ENCODE peak calls at places on chromosomes 13 and 19, in ten cellular contexts. B is mesendoderm, O is fibroblast of lung, G is upper lobe of right lung, D is right atrium auricular region, E is psoas muscle, T is AG10803, L is fibroblast of pulmonary artery, S is cardiac muscle cell, A is pancreas. K is an unnamed sample.

GRCh38 chr13:80901111-80902014 is 560.4 kb upstream of the SPRY2 start:
- DNase-seq in B (no peak), O (no peak), G (no peak), D (no peak), E (no peak), T (no peak), L (peak; percentile 80), S (peak; percentile 82), A (no peak), K (no peak)

GRCh38 chr19:1945899-1946298 is 4.9 kb downstream of the CSNK1G2 start:
- DNase-seq in B (peak; percentile 85), O (peak; percentile 7), G (peak; percentile 72), D (no peak), E (peak; percentile 49), T (peak; percentile 33), L (peak; percentile 25), S (peak; percentile 29), A (peak; percentile 28), K (peak; percentile 64)

GRCh38 chr19:3183721-3184641 is 1.7 kb upstream of the NCLN start:
- DNase-seq in B (no peak), O (no peak), G (no peak), D (no peak), E (no peak), T (no peak), L (no peak), S (no peak), A (no peak), K (no peak)

GRCh38 chr13:41648314-41648935 is 191.1 kb downstream of the RGCC start:
- DNase-seq in B (peak; percentile 30), O (peak; percentile 86), G (no peak), D (no peak), E (no peak), T (peak; percentile 46), L (peak; percentile 86), S (peak; percentile 62), A (no peak), K (no peak)

GRCh38 chr19:29260477-29261317 is 47.7 kb upstream of the UQCRFS1 start:
- DNase-seq in B (peak; percentile 69), O (no peak), G (no peak), D (no peak), E (peak; percentile 29), T (peak; percentile 22), L (peak; percentile 27), S (peak; percentile 40), A (no peak), K (peak; percentile 55)

GRCh38 chr19:13748169-13748884 is 16.0 kb upstream of the MRI1 start:
- DNase-seq in B (peak; percentile 40), O (peak; percentile 63), G (no peak), D (peak; percentile 63), E (no peak), T (peak; percentile 36), L (peak; percentile 56), S (peak; percentile 53), A (no peak), K (no peak)

GRCh38 chr13:73870970-73871935 is 263.0 kb downstream of the KLF12 start:
- DNase-seq in B (peak; percentile 75), O (peak; percentile 96), G (no peak), D (no peak), E (no peak), T (peak; percentile 45), L (peak; percentile 94), S (peak; percentile 93), A (no peak), K (no peak)

GRCh38 chr13:25286969-25287961 is at the start of gene MTMR6:
- DNase-seq in B (peak; percentile 91), O (peak; percentile 80), G (peak; percentile 97), D (peak; percentile 94), E (peak; percentile 92), T (peak; percentile 82), L (peak; percentile 88), S (peak; percentile 91), A (peak; percentile 89), K (peak; percentile 95)

GRCh38 chr13:68176486-68176885 is 946.4 kb upstream of the PCDH9 start:
- DNase-seq in B (no peak), O (peak; percentile 89), G (no peak), D (no peak), E (no peak), T (peak; percentile 1), L (peak; percentile 73), S (peak; percentile 47), A (no peak), K (no peak)

GRCh38 chr13:36130542-36131214 is 504 bp downstream of the DCLK1 start:
- DNase-seq in B (peak; percentile 48), O (no peak), G (peak; percentile 70), D (peak; percentile 66), E (peak; percentile 39), T (no peak), L (no peak), S (peak; percentile 33), A (no peak), K (peak; percentile 39)

GRCh38 chr19:43767818-43768217 is 13.0 kb downstream of the KCNN4 start:
- DNase-seq in B (no peak), O (no peak), G (no peak), D (no peak), E (no peak), T (no peak), L (no peak), S (no peak), A (no peak), K (no peak)

GRCh38 chr13:26037302-26037701 is 14.5 kb downstream of the SHISA2 start:
- DNase-seq in B (peak; percentile 84), O (no peak), G (no peak), D (no peak), E (no peak), T (no peak), L (no peak), S (peak; percentile 43), A (no peak), K (peak; percentile 45)

DNA sequence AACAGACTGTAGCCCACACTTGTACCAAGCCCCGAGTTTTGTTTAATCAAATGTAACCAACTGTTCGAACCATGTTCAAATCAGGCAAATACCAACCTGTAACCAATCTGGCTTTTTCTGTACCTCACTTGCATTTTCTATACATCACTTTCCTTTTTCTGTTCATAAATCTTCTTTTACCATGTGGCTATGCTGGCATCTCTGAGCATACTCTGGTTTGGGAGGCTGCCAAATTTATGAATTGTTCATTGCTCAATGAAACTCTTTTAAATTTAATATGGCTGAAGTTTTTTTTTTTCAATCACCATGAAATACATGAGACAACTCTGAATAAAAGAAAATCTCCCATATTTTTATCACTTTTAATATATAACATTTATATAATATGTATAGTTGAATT is 256.1 kb downstream of the SLITRK6 start:
- DNase-seq in B (no peak), O (peak; percentile 11), G (no peak), D (no peak), E (no peak), T (no peak), L (peak; percentile 44), S (peak; percentile 47), A (no peak), K (no peak)
- H3K4me3 ChIP-seq in B (no peak overlapping the region), O (no peak overlapping the region), G (no peak overlapping the region), D (no peak overlapping the region), E (no peak overlapping the region), T (no peak overlapping the region), L (no peak overlapping the region), S (no peak overlapping the region), A (no peak overlapping the region), K (no peak overlapping the region)

DNA sequence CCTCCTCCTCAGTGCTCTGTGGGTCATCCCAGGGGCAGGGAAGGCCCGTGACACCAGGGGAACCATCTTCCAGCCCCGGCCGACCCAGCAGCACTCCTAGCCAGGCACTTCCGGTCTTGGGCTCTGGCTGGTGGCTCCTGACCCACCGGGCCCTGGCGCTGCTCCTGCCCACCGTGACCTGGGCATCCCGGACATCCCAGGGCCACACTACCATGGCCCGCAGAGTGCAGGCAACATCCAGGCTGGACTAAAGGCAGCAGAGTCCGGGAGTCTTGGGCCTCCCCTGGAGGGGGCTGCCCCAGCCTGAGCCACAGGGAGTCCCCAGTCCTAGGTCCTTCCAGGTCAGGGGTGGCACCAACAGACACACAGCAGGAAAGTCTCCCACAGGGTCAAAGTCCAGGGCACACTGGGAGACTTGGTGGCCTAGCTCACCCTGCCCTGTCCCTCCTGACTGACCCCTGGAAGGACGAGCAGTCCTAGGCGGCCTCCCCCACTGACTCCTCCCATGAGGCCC is 10.8 kb downstream of the LSM4 start:
- DNase-seq in B (no peak), O (no peak), G (no peak), D (no peak), E (no peak), T (no peak), L (no peak), S (no peak), A (no peak), K (no peak)
- H3K4me3 ChIP-seq in B (no peak overlapping the region), O (no peak overlapping the region), G (no peak overlapping the region), D (no peak overlapping the region), E (no peak overlapping the region), T (no peak overlapping the region), L (no peak overlapping the region), S (no peak overlapping the region), A (no peak overlapping the region), K (no peak overlapping the region)

DNA sequence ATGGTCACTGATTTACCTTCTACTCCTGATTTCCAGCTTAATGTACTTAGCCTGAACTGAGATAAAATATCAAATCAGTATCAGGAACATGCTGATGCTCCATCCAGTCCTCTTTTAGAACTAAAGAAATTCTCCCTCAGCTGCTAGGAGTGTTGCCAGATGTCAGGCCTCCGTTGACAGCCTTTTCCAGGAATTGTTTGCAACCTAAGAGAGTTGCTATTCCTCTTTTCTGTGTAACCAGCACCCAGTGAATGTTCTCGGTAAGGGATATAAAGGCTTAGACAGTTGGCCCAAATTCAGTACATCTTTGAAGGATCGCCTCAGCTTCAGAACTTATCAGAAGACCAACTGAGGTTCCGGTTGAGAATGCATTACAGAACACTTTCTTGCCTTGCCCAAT is 559.0 kb downstream of the PCDH17 start:
- DNase-seq in B (no peak), O (no peak), G (no peak), D (no peak), E (no peak), T (no peak), L (peak; percentile 24), S (no peak), A (no peak), K (no peak)
- H3K4me3 ChIP-seq in B (no peak overlapping the region), O (no peak overlapping the region), G (no peak overlapping the region), D (no peak overlapping the region), E (no peak overlapping the region), T (no peak overlapping the region), L (no peak overlapping the region), S (no peak overlapping the region), A (no peak overlapping the region), K (no peak overlapping the region)

GRCh38 chr19:7916908-7917291 is 2.3 kb downstream of the TGFBR3L start:
- DNase-seq in B (no peak), O (no peak), G (no peak), D (no peak), E (no peak), T (no peak), L (no peak), S (no peak), A (no peak), K (no peak)

GRCh38 chr19:7914598-7915045 is at the start of gene TGFBR3L:
- DNase-seq in B (no peak), O (no peak), G (peak; percentile 63), D (no peak), E (peak; percentile 30), T (no peak), L (no peak), S (no peak), A (peak; percentile 8), K (peak; percentile 10)

GRCh38 chr19:7915250-7916136 is 863 bp downstream of the TGFBR3L start:
- DNase-seq in B (no peak), O (no peak), G (peak; percentile 46), D (no peak), E (no peak), T (no peak), L (no peak), S (no peak), A (peak; percentile 5), K (no peak)

GRCh38 chr19:7917292-7918061 is 2.7 kb upstream of the SNAPC2 start:
- DNase-seq in B (peak; percentile 75), O (peak; percentile 48), G (peak; percentile 80), D (no peak), E (no peak), T (peak; percentile 59), L (peak; percentile 62), S (peak; percentile 64), A (no peak), K (peak; percentile 81)

GRCh38 chr19:7916137-7916907 is 1.7 kb downstream of the TGFBR3L start:
- DNase-seq in B (peak; percentile 29), O (no peak), G (peak; percentile 68), D (no peak), E (no peak), T (no peak), L (no peak), S (no peak), A (peak; percentile 3), K (no peak)
- H3K4me3 ChIP-seq in B (no peak overlapping the region), O (peak overlapping the region; percentile 49), G (peak overlapping the region; percentile 43), D (peak overlapping the region; percentile 35), E (peak overlapping the region; percentile 82), T (peak overlapping the region; percentile 54), L (peak overlapping the region; percentile 29), S (peak overlapping the region; percentile 29), A (no peak overlapping the region), K (no peak overlapping the region)

K was measured in BE2C.